ENCODE peak calls at places on chromosomes 1 and 21, in eight cellular contexts. H is germinal center; P is mucosa of descending colon; M is occipital lobe; L is NT2/D1; W is KG1; G is stimulated activated CD8-positive, alpha-beta memory T cell treated with anti-CD3 and anti-CD28 coated beads, Interleukin-4, amount 100 ng/mL, for 1 hour; R is GM03348. Y is an unnamed sample.

GRCh38 chr1:114122891-114123621 is 30.6 kb downstream of the SYT6 start:
- DNase-seq in H (no peak), R (peak; percentile 43), M (no peak), G (no peak), L (no peak), P (no peak), W (no peak), Y (peak; percentile 24)

GRCh38 chr1:244876228-244876910 is 12.0 kb upstream of the HNRNPU start:
- DNase-seq in P (no peak), L (no peak), W (no peak), G (no peak), H (no peak), R (no peak), M (no peak), Y (no peak)

GRCh38 chr1:12204140-12204539 is 25.7 kb upstream of the VPS13D start:
- DNase-seq in R (no peak), L (no peak), W (no peak), P (no peak), H (peak; percentile 42), M (no peak), G (no peak), Y (no peak)

GRCh38 chr1:208084220-208084619 is 160.0 kb downstream of the PLXNA2 start:
- DNase-seq in P (no peak), H (no peak), L (no peak), M (no peak), R (no peak), G (no peak), W (no peak), Y (no peak)

GRCh38 chr1:119829636-119830035 is 18.4 kb upstream of the REG4 start:
- DNase-seq in L (no peak), H (no peak), P (no peak), G (no peak), M (no peak), R (no peak), W (no peak), Y (no peak)

GRCh38 chr1:26094677-26095383 is 16.8 kb upstream of the PDIK1L start:
- DNase-seq in H (no peak), R (peak; percentile 45), G (no peak), P (no peak), M (no peak), L (no peak), W (no peak), Y (peak; percentile 83)

GRCh38 chr1:234957330-234958065 is 171.1 kb downstream of the TOMM20 start:
- DNase-seq in P (no peak), G (no peak), R (peak; percentile 67), M (no peak), H (no peak), L (peak; percentile 93), W (no peak), Y (peak; percentile 42)

GRCh38 chr21:25039461-25040380 is 567.6 kb downstream of the MRPL39 start:
- DNase-seq in M (no peak), H (peak; percentile 8), P (no peak), W (peak; percentile 13), G (no peak), L (peak; percentile 27), R (no peak), Y (peak; percentile 34)

GRCh38 chr21:46038871-46039397 is 57.4 kb downstream of the COL6A1 start:
- DNase-seq in L (no peak), M (no peak), R (peak; percentile 65), H (no peak), W (no peak), P (peak; percentile 66), G (no peak), Y (no peak)

GRCh38 chr1:187477103-187477502 is 648.4 kb downstream of the PLA2G4A start:
- DNase-seq in P (no peak), M (no peak), R (no peak), H (no peak), L (no peak), W (no peak), G (no peak), Y (no peak)

GRCh38 chr1:86705633-86705985 is 1.2 kb downstream of the SH3GLB1 start:
- DNase-seq in W (no peak), G (no peak), R (no peak), M (no peak), L (no peak), P (no peak), H (peak; percentile 7), Y (no peak)

GRCh38 chr1:167517535-167518330 is 596 bp downstream of the CD247 start:
- DNase-seq in M (no peak), L (no peak), R (no peak), P (peak; percentile 63), G (peak; percentile 73), W (no peak), H (no peak), Y (no peak)

GRCh38 chr1:14939527-14940284 is 213.8 kb upstream of the TMEM51 start:
- DNase-seq in P (no peak), H (no peak), L (no peak), W (no peak), M (no peak), G (no peak), R (peak; percentile 76), Y (no peak)

GRCh38 chr1:44632511-44633072 is 41.7 kb downstream of the TMEM53 start:
- DNase-seq in H (peak; percentile 13), W (no peak), L (no peak), G (no peak), M (no peak), R (no peak), P (no peak), Y (peak; percentile 37)

GRCh38 chr1:157691285-157691920 is 9.2 kb downstream of the FCRL3 start:
- DNase-seq in L (peak; percentile 30), R (peak; percentile 77), H (peak; percentile 33), G (no peak), P (no peak), M (peak; percentile 5), W (no peak), Y (peak; percentile 77)

GRCh38 chr1:57850572-57850971 is 426.7 kb upstream of the DAB1 start:
- DNase-seq in W (no peak), P (no peak), H (no peak), R (no peak), L (no peak), M (no peak), G (no peak), Y (peak; percentile 14)

Y was measured in GM23338.